ENCODE peak calls at places on chromosome 9, in nine cellular contexts. One of them, this sample, is unnamed.

GRCh38 chr9:103183569-103184191 is 188.5 kb downstream of the CYLC2 start:
- DNase-seq in stimulated activated naive CD8-positive, alpha-beta T cell treated with anti-CD3 and anti-CD28 coated beads, Interleukin-15, Interleukin-2, amounts not matched to agents 100 U/mL and 50 U/mL, for 24 hours: no peak
- DNase-seq in tibial artery: no peak
- DNase-seq in stimulated activated CD4-positive, alpha-beta T cell treated with anti-CD3 and anti-CD28 coated beads, Interleukin-15, amount 100 ng/mL, for 24 hours: no peak
- DNase-seq in heart right ventricle: no peak
- DNase-seq in heart left ventricle: no peak
- DNase-seq in A549: no peak
- DNase-seq in T-helper 2 cell: no peak
- DNase-seq in nucleus accumbens: no peak
- DNase-seq in this sample: peak

GRCh38 chr9:85212887-85213286 is 528.9 kb downstream of the AGTPBP1 start:
- DNase-seq in stimulated activated naive CD8-positive, alpha-beta T cell treated with anti-CD3 and anti-CD28 coated beads, Interleukin-15, Interleukin-2, amounts not matched to agents 100 U/mL and 50 U/mL, for 24 hours: peak
- DNase-seq in tibial artery: no peak
- DNase-seq in stimulated activated CD4-positive, alpha-beta T cell treated with anti-CD3 and anti-CD28 coated beads, Interleukin-15, amount 100 ng/mL, for 24 hours: peak
- DNase-seq in heart right ventricle: no peak
- DNase-seq in heart left ventricle: no peak
- DNase-seq in A549: no peak
- DNase-seq in T-helper 2 cell: no peak
- DNase-seq in nucleus accumbens: no peak
- DNase-seq in this sample: peak

GRCh38 chr9:130977811-130978221 is 31.2 kb upstream of the LAMC3 start:
- DNase-seq in stimulated activated naive CD8-positive, alpha-beta T cell treated with anti-CD3 and anti-CD28 coated beads, Interleukin-15, Interleukin-2, amounts not matched to agents 100 U/mL and 50 U/mL, for 24 hours: no peak
- DNase-seq in tibial artery: no peak
- DNase-seq in stimulated activated CD4-positive, alpha-beta T cell treated with anti-CD3 and anti-CD28 coated beads, Interleukin-15, amount 100 ng/mL, for 24 hours: no peak
- DNase-seq in heart right ventricle: peak
- DNase-seq in heart left ventricle: no peak
- DNase-seq in A549: no peak
- DNase-seq in T-helper 2 cell: no peak
- DNase-seq in nucleus accumbens: no peak
- DNase-seq in this sample: no peak

GRCh38 chr9:137305060-137305787 is 3.2 kb upstream of the NRARP start:
- DNase-seq in stimulated activated naive CD8-positive, alpha-beta T cell treated with anti-CD3 and anti-CD28 coated beads, Interleukin-15, Interleukin-2, amounts not matched to agents 100 U/mL and 50 U/mL, for 24 hours: peak
- DNase-seq in tibial artery: peak
- DNase-seq in stimulated activated CD4-positive, alpha-beta T cell treated with anti-CD3 and anti-CD28 coated beads, Interleukin-15, amount 100 ng/mL, for 24 hours: peak
- DNase-seq in heart right ventricle: peak
- DNase-seq in heart left ventricle: peak
- DNase-seq in A549: no peak
- DNase-seq in T-helper 2 cell: no peak
- DNase-seq in nucleus accumbens: no peak
- DNase-seq in this sample: no peak

GRCh38 chr9:81801190-81801589 is 111.8 kb upstream of the TLE1 start:
- DNase-seq in stimulated activated naive CD8-positive, alpha-beta T cell treated with anti-CD3 and anti-CD28 coated beads, Interleukin-15, Interleukin-2, amounts not matched to agents 100 U/mL and 50 U/mL, for 24 hours: no peak
- DNase-seq in tibial artery: no peak
- DNase-seq in stimulated activated CD4-positive, alpha-beta T cell treated with anti-CD3 and anti-CD28 coated beads, Interleukin-15, amount 100 ng/mL, for 24 hours: no peak
- DNase-seq in heart right ventricle: no peak
- DNase-seq in heart left ventricle: no peak
- DNase-seq in A549: no peak
- DNase-seq in T-helper 2 cell: no peak
- DNase-seq in nucleus accumbens: no peak
- DNase-seq in this sample: peak

GRCh38 chr9:71638627-71639026 is 129.7 kb downstream of the CEMIP2 start:
- DNase-seq in stimulated activated naive CD8-positive, alpha-beta T cell treated with anti-CD3 and anti-CD28 coated beads, Interleukin-15, Interleukin-2, amounts not matched to agents 100 U/mL and 50 U/mL, for 24 hours: no peak
- DNase-seq in tibial artery: peak
- DNase-seq in stimulated activated CD4-positive, alpha-beta T cell treated with anti-CD3 and anti-CD28 coated beads, Interleukin-15, amount 100 ng/mL, for 24 hours: peak
- DNase-seq in heart right ventricle: no peak
- DNase-seq in heart left ventricle: peak
- DNase-seq in A549: no peak
- DNase-seq in T-helper 2 cell: peak
- DNase-seq in nucleus accumbens: no peak
- DNase-seq in this sample: no peak

GRCh38 chr9:20701058-20701457 is 17.0 kb downstream of the FOCAD start:
- DNase-seq in stimulated activated naive CD8-positive, alpha-beta T cell treated with anti-CD3 and anti-CD28 coated beads, Interleukin-15, Interleukin-2, amounts not matched to agents 100 U/mL and 50 U/mL, for 24 hours: no peak
- DNase-seq in tibial artery: no peak
- DNase-seq in stimulated activated CD4-positive, alpha-beta T cell treated with anti-CD3 and anti-CD28 coated beads, Interleukin-15, amount 100 ng/mL, for 24 hours: no peak
- DNase-seq in heart right ventricle: no peak
- DNase-seq in heart left ventricle: no peak
- DNase-seq in A549: no peak
- DNase-seq in T-helper 2 cell: no peak
- DNase-seq in nucleus accumbens: no peak
- DNase-seq in this sample: no peak

GRCh38 chr9:85425153-85425611 is 316.6 kb downstream of the AGTPBP1 start:
- DNase-seq in stimulated activated naive CD8-positive, alpha-beta T cell treated with anti-CD3 and anti-CD28 coated beads, Interleukin-15, Interleukin-2, amounts not matched to agents 100 U/mL and 50 U/mL, for 24 hours: peak
- DNase-seq in tibial artery: peak
- DNase-seq in stimulated activated CD4-positive, alpha-beta T cell treated with anti-CD3 and anti-CD28 coated beads, Interleukin-15, amount 100 ng/mL, for 24 hours: peak
- DNase-seq in heart right ventricle: peak
- DNase-seq in heart left ventricle: peak
- DNase-seq in A549: peak
- DNase-seq in T-helper 2 cell: no peak
- DNase-seq in nucleus accumbens: peak
- DNase-seq in this sample: peak

GRCh38 chr9:34992376-34992951 is 2.9 kb downstream of the DNAJB5 start:
- DNase-seq in stimulated activated naive CD8-positive, alpha-beta T cell treated with anti-CD3 and anti-CD28 coated beads, Interleukin-15, Interleukin-2, amounts not matched to agents 100 U/mL and 50 U/mL, for 24 hours: peak
- DNase-seq in tibial artery: peak
- DNase-seq in stimulated activated CD4-positive, alpha-beta T cell treated with anti-CD3 and anti-CD28 coated beads, Interleukin-15, amount 100 ng/mL, for 24 hours: peak
- DNase-seq in heart right ventricle: peak
- DNase-seq in heart left ventricle: peak
- DNase-seq in A549: no peak
- DNase-seq in T-helper 2 cell: no peak
- DNase-seq in nucleus accumbens: no peak
- DNase-seq in this sample: peak

GRCh38 chr9:134784612-134785305 is 95.9 kb upstream of the FCN2 start:
- DNase-seq in stimulated activated naive CD8-positive, alpha-beta T cell treated with anti-CD3 and anti-CD28 coated beads, Interleukin-15, Interleukin-2, amounts not matched to agents 100 U/mL and 50 U/mL, for 24 hours: no peak
- DNase-seq in tibial artery: no peak
- DNase-seq in stimulated activated CD4-positive, alpha-beta T cell treated with anti-CD3 and anti-CD28 coated beads, Interleukin-15, amount 100 ng/mL, for 24 hours: no peak
- DNase-seq in heart right ventricle: no peak
- DNase-seq in heart left ventricle: no peak
- DNase-seq in A549: no peak
- DNase-seq in T-helper 2 cell: no peak
- DNase-seq in nucleus accumbens: no peak
- DNase-seq in this sample: no peak

GRCh38 chr9:16247188-16247875 is 623.1 kb downstream of the BNC2 start:
- DNase-seq in stimulated activated naive CD8-positive, alpha-beta T cell treated with anti-CD3 and anti-CD28 coated beads, Interleukin-15, Interleukin-2, amounts not matched to agents 100 U/mL and 50 U/mL, for 24 hours: no peak
- DNase-seq in tibial artery: peak
- DNase-seq in stimulated activated CD4-positive, alpha-beta T cell treated with anti-CD3 and anti-CD28 coated beads, Interleukin-15, amount 100 ng/mL, for 24 hours: no peak
- DNase-seq in heart right ventricle: no peak
- DNase-seq in heart left ventricle: no peak
- DNase-seq in A549: peak
- DNase-seq in T-helper 2 cell: no peak
- DNase-seq in nucleus accumbens: no peak
- DNase-seq in this sample: no peak

GRCh38 chr9:7439355-7439978 is 360.1 kb downstream of the DMAC1 start:
- DNase-seq in stimulated activated naive CD8-positive, alpha-beta T cell treated with anti-CD3 and anti-CD28 coated beads, Interleukin-15, Interleukin-2, amounts not matched to agents 100 U/mL and 50 U/mL, for 24 hours: no peak
- DNase-seq in tibial artery: no peak
- DNase-seq in stimulated activated CD4-positive, alpha-beta T cell treated with anti-CD3 and anti-CD28 coated beads, Interleukin-15, amount 100 ng/mL, for 24 hours: no peak
- DNase-seq in heart right ventricle: no peak
- DNase-seq in heart left ventricle: no peak
- DNase-seq in A549: no peak
- DNase-seq in T-helper 2 cell: no peak
- DNase-seq in nucleus accumbens: no peak
- DNase-seq in this sample: no peak

GRCh38 chr9:2674141-2674824 is 43.0 kb upstream of the KCNV2 start:
- DNase-seq in stimulated activated naive CD8-positive, alpha-beta T cell treated with anti-CD3 and anti-CD28 coated beads, Interleukin-15, Interleukin-2, amounts not matched to agents 100 U/mL and 50 U/mL, for 24 hours: no peak
- DNase-seq in tibial artery: no peak
- DNase-seq in stimulated activated CD4-positive, alpha-beta T cell treated with anti-CD3 and anti-CD28 coated beads, Interleukin-15, amount 100 ng/mL, for 24 hours: no peak
- DNase-seq in heart right ventricle: no peak
- DNase-seq in heart left ventricle: no peak
- DNase-seq in A549: no peak
- DNase-seq in T-helper 2 cell: no peak
- DNase-seq in nucleus accumbens: no peak
- DNase-seq in this sample: no peak

This sample was measured in OCI-M1.